ENCODE peak calls at places on chromosomes 6 and 20, in seven cellular contexts. W is BJ; G is AG04449; V is IMR-90; H is heart left ventricle; S is CD8-positive, alpha-beta T cell; R is AG09309. B is an unnamed sample.

GRCh38 chr20:48150568-48150967 is 365.3 kb upstream of the SULF2 start:
- DNase-seq in W (no peak), S (no peak), H (no peak), R (no peak), G (no peak), V (no peak), B (no peak)

GRCh38 chr20:50279988-50280850 is 89.6 kb downstream of the CEBPB start:
- DNase-seq in S (no peak), R (no peak), H (no peak), W (no peak), G (no peak), V (no peak), B (no peak)

GRCh38 chr20:25233016-25233772 is 14.7 kb upstream of the PYGB start:
- DNase-seq in G (no peak), S (no peak), V (peak; percentile 65), W (no peak), H (peak; percentile 80), R (no peak), B (peak; percentile 81)

GRCh38 chr20:87372-87771 is at the start of gene DEFB125:
- DNase-seq in H (no peak), V (no peak), R (no peak), S (no peak), G (no peak), W (no peak), B (no peak)

GRCh38 chr6:167742719-167743303 is 83.9 kb upstream of the AFDN start:
- DNase-seq in V (no peak), H (no peak), G (no peak), S (no peak), R (no peak), W (no peak), B (peak; percentile 72)

GRCh38 chr20:43533060-43533459 is 25.6 kb downstream of the L3MBTL1 start:
- DNase-seq in S (no peak), G (no peak), R (peak; percentile 21), V (peak; percentile 55), H (no peak), W (no peak), B (no peak)

GRCh38 chr6:125787791-125788190 is 3.0 kb upstream of the NCOA7 start:
- DNase-seq in V (peak; percentile 54), R (no peak), W (no peak), G (no peak), S (no peak), H (no peak), B (peak; percentile 81)

GRCh38 chr20:1137236-1137635 is 18.8 kb downstream of the PSMF1 start:
- DNase-seq in W (no peak), R (no peak), H (no peak), V (no peak), G (no peak), S (no peak), B (no peak)

GRCh38 chr6:105445461-105445860 is 42.6 kb upstream of the PREP start:
- DNase-seq in W (no peak), S (no peak), H (no peak), V (no peak), R (no peak), G (no peak), B (no peak)

GRCh38 chr6:52503344-52503747 is 73.5 kb downstream of the TRAM2 start:
- DNase-seq in R (no peak), W (no peak), V (no peak), G (no peak), H (peak; percentile 66), S (no peak), B (peak; percentile 62)

GRCh38 chr6:43812850-43813584 is 43.0 kb downstream of the VEGFA start:
- DNase-seq in H (no peak), W (no peak), S (no peak), R (no peak), G (no peak), V (peak; percentile 7), B (peak; percentile 47)

GRCh38 chr20:18724077-18724476 is 89.5 kb upstream of the SCP2D1 start:
- DNase-seq in W (no peak), S (no peak), R (no peak), V (no peak), G (no peak), H (no peak), B (no peak)

GRCh38 chr20:51118985-51119527 is 96.1 kb upstream of the KCNG1 start:
- DNase-seq in H (no peak), G (no peak), S (no peak), R (no peak), W (no peak), V (no peak), B (no peak)

GRCh38 chr20:63606701-63607100 is 20.2 kb downstream of the GMEB2 start:
- DNase-seq in H (peak; percentile 7), G (no peak), R (no peak), V (no peak), S (no peak), W (no peak), B (no peak)

GRCh38 chr6:5671162-5671561 is 335.6 kb downstream of the NRN1 start:
- DNase-seq in G (no peak), H (no peak), S (no peak), R (no peak), W (no peak), V (peak; percentile 71), B (peak; percentile 78)

GRCh38 chr20:63652192-63652980 is 838 bp downstream of the STMN3 start:
- DNase-seq in G (no peak), H (no peak), V (no peak), S (no peak), W (no peak), R (no peak), B (peak; percentile 53)

DNA sequence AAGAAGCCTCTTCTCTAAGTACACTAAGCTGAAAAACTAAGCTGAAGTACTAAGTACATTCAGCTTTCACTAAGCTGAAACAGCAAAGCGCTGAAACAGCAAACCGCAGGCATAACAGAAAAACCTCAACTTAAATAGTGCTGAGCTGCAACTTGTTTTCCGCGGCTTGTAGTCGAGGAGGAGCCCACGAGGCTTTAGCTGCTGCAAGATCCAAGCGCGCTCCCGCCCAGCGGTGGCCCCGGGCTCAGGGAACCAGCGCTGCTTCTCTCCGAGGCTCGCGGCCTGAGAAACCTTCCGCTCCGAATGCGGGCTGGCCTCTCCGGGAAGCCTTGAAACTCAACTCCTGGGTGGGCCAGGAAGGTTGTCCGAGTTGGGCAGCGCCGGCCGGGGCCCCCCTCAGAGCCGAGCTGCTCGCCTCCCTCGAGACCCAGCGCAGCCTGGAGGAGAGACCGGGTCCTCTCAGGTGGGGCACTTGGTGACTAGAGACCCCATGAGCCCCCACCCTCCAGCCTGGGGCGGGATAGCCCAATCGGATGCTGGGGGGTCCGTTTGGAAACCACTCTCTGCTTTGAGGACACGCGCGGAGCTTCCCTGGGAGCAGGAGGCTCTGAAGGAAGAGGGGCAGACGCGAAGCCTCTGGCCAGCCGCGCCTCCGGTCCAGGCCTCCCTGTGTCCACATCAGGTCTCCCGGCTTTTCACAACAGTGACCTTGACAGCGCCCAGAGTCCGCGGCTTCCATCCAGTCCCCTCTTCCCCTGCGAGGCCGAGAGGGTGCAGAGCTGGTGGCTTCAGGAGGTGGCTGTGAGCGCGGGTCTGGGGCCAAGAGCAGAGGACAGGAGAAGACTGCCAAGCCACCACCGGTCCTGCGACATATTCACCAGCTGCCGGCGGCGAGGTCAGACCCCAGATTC is 38.1 kb upstream of the HLA-E start:
- DNase-seq in W (peak; percentile 25), R (peak; percentile 23), V (peak; percentile 58), G (peak; percentile 14), H (peak; percentile 71), S (peak; percentile 25), B (peak; percentile 44)
- H3K4me3 ChIP-seq in W (no peak overlapping the region), R (peak overlapping the region; percentile 16), V (no peak overlapping the region), G (peak overlapping the region; percentile 18), H (peak overlapping the region; percentile 23), S (peak overlapping the region; percentile 37), B (no peak overlapping the region)

GRCh38 chr6:23547851-23548250 is 578.2 kb upstream of the NRSN1 start:
- DNase-seq in R (no peak), S (no peak), V (no peak), G (no peak), H (no peak), W (no peak), B (no peak)
- TF ChIP-seq CTCF in R (no peak), S (no peak), V (no peak), G (no peak), H (peak; percentile 17), W (no peak), B (no peak)

DNA sequence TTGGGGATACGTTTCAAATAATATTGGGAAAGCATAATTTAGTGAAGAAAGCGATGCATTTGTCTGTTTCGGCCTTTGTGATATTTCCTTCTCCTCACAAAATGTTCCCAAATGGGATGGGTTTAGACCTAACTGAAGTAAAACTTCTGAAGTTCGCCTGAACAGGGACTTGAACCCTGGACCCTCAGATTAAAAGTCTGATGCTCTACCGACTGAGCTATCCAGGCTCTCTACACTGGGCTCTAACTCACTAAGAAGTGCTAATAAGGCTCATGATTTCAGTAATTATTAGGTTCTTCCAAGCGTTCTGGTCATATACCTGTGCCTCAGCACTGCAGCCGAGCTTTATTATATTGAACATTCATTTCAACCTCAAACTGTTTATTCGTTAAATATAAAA is 118.8 kb upstream of the ZNF184 start:
- DNase-seq in V (peak; percentile 52), S (no peak), W (no peak), G (no peak), H (no peak), R (no peak), B (peak; percentile 30)
- H3K4me3 ChIP-seq in V (no peak overlapping the region), S (no peak overlapping the region), W (no peak overlapping the region), G (peak overlapping the region; percentile 31), H (no peak overlapping the region), R (no peak overlapping the region), B (no peak overlapping the region)

DNA sequence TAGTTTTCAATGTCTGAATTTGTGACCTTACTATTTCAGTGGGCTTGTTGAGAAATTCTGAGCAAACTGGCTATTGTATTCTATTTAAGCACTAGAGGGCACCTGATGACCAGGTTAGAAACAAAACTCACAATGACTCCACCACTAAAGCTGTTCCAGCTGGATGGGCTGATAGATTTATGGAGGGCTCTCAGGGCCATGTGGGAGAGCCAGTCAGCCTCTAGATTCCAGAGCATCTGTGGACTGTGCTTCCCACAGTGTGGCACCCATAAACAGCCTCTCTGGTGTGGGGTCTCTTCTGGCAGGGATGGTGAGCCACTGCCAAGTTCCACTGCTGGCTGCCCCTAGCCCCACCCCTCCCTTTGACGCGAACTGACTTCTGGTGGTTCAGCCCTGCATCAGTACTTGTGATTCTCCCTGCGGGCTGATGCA is 29.2 kb downstream of the C6orf58 start:
- DNase-seq in G (no peak), W (no peak), S (no peak), H (no peak), V (peak; percentile 31), R (peak; percentile 20), B (peak; percentile 29)
- TF ChIP-seq CTCF in G (no peak), W (peak; percentile 46), S (peak; percentile 15), H (peak; percentile 5), V (peak; percentile 26), R (peak; percentile 43), B (peak; percentile 15)

GRCh38 chr6:157613011-157613522 is 210.0 kb upstream of the SNX9 start:
- DNase-seq in R (peak; percentile 64), G (peak; percentile 65), S (no peak), H (no peak), W (peak; percentile 46), V (peak; percentile 97), B (peak; percentile 69)
- H3K4me3 ChIP-seq in R (no peak overlapping the region), G (peak overlapping the region; percentile 13), S (no peak overlapping the region), H (no peak overlapping the region), W (no peak overlapping the region), V (peak overlapping the region; percentile 25), B (no peak overlapping the region)